ENCODE peak calls at places on chromosomes 5 and 9, in six cellular contexts. One of them, this sample, is unnamed.
A peak's percentile ranks its signal among the peaks of the same experiment; 100 is the strongest.

GRCh38 chr5:177537389-177538361 is 16.7 kb downstream of the FAM193B start:
- DNase-seq in Panc1: no peak
- DNase-seq in bronchial epithelial cell: peak; percentile 60
- DNase-seq in dorsolateral prefrontal cortex: no peak
- DNase-seq in left ventricle myocardium inferior: peak; percentile 56
- DNase-seq in stomach: no peak
- DNase-seq in this sample: peak; percentile 89

GRCh38 chr5:151562019-151562707 is 29.0 kb downstream of the FAT2 start:
- DNase-seq in Panc1: no peak
- DNase-seq in dorsolateral prefrontal cortex: peak; percentile 63
- DNase-seq in stomach: no peak
- DNase-seq in bronchial epithelial cell: no peak
- DNase-seq in left ventricle myocardium inferior: no peak
- DNase-seq in this sample: no peak

GRCh38 chr5:60821488-60822284 is 22.4 kb downstream of the ELOVL7 start:
- DNase-seq in bronchial epithelial cell: peak; percentile 38
- DNase-seq in dorsolateral prefrontal cortex: no peak
- DNase-seq in Panc1: no peak
- DNase-seq in left ventricle myocardium inferior: no peak
- DNase-seq in stomach: no peak
- DNase-seq in this sample: no peak

GRCh38 chr5:18276939-18277338 is 642.7 kb downstream of the TAF11L14 start:
- DNase-seq in bronchial epithelial cell: no peak
- DNase-seq in left ventricle myocardium inferior: no peak
- DNase-seq in stomach: no peak
- DNase-seq in dorsolateral prefrontal cortex: no peak
- DNase-seq in Panc1: no peak
- DNase-seq in this sample: no peak

GRCh38 chr5:37839441-37840035 is 303 bp downstream of the GDNF start:
- DNase-seq in stomach: no peak
- DNase-seq in Panc1: no peak
- DNase-seq in bronchial epithelial cell: no peak
- DNase-seq in left ventricle myocardium inferior: peak; percentile 49
- DNase-seq in dorsolateral prefrontal cortex: peak; percentile 52
- DNase-seq in this sample: peak; percentile 78

GRCh38 chr9:129069128-129069824 is 11.6 kb upstream of the DOLPP1 start:
- DNase-seq in left ventricle myocardium inferior: peak; percentile 83
- DNase-seq in bronchial epithelial cell: no peak
- DNase-seq in dorsolateral prefrontal cortex: no peak
- DNase-seq in stomach: peak; percentile 92
- DNase-seq in Panc1: no peak
- DNase-seq in this sample: peak; percentile 78

GRCh38 chr5:71767661-71768060 is 48.6 kb downstream of the CARTPT start:
- DNase-seq in Panc1: no peak
- DNase-seq in dorsolateral prefrontal cortex: no peak
- DNase-seq in left ventricle myocardium inferior: no peak
- DNase-seq in bronchial epithelial cell: no peak
- DNase-seq in stomach: no peak
- DNase-seq in this sample: no peak

GRCh38 chr5:90133941-90134340 is 275.6 kb downstream of the CETN3 start:
- DNase-seq in Panc1: no peak
- DNase-seq in left ventricle myocardium inferior: no peak
- DNase-seq in bronchial epithelial cell: no peak
- DNase-seq in stomach: no peak
- DNase-seq in dorsolateral prefrontal cortex: no peak
- DNase-seq in this sample: no peak

GRCh38 chr9:115411516-115411915 is 293.6 kb upstream of the TNC start:
- DNase-seq in Panc1: no peak
- DNase-seq in left ventricle myocardium inferior: no peak
- DNase-seq in stomach: no peak
- DNase-seq in bronchial epithelial cell: no peak
- DNase-seq in dorsolateral prefrontal cortex: no peak
- DNase-seq in this sample: no peak

GRCh38 chr9:92294297-92294676 is 790 bp upstream of the IARS1 start:
- DNase-seq in Panc1: no peak
- DNase-seq in bronchial epithelial cell: no peak
- DNase-seq in stomach: no peak
- DNase-seq in dorsolateral prefrontal cortex: peak; percentile 4
- DNase-seq in left ventricle myocardium inferior: no peak
- DNase-seq in this sample: peak; percentile 26

GRCh38 chr9:70945301-70945700 is 176.1 kb downstream of the TRPM3 start:
- DNase-seq in dorsolateral prefrontal cortex: no peak
- DNase-seq in stomach: no peak
- DNase-seq in bronchial epithelial cell: peak; percentile 32
- DNase-seq in Panc1: no peak
- DNase-seq in left ventricle myocardium inferior: no peak
- DNase-seq in this sample: peak; percentile 12

GRCh38 chr5:124056326-124057160 is 544.6 kb downstream of the CSNK1G3 start:
- DNase-seq in left ventricle myocardium inferior: no peak
- DNase-seq in Panc1: no peak
- DNase-seq in stomach: no peak
- DNase-seq in bronchial epithelial cell: no peak
- DNase-seq in dorsolateral prefrontal cortex: no peak
- DNase-seq in this sample: no peak

GRCh38 chr5:107794731-107795130 is 124.0 kb upstream of the EFNA5 start:
- DNase-seq in left ventricle myocardium inferior: no peak
- DNase-seq in stomach: no peak
- DNase-seq in Panc1: no peak
- DNase-seq in dorsolateral prefrontal cortex: no peak
- DNase-seq in bronchial epithelial cell: no peak
- DNase-seq in this sample: no peak

GRCh38 chr5:135696317-135696716 is 117.5 kb upstream of the CXCL14 start:
- DNase-seq in Panc1: no peak
- DNase-seq in stomach: no peak
- DNase-seq in dorsolateral prefrontal cortex: no peak
- DNase-seq in bronchial epithelial cell: no peak
- DNase-seq in left ventricle myocardium inferior: no peak
- DNase-seq in this sample: no peak

DNA sequence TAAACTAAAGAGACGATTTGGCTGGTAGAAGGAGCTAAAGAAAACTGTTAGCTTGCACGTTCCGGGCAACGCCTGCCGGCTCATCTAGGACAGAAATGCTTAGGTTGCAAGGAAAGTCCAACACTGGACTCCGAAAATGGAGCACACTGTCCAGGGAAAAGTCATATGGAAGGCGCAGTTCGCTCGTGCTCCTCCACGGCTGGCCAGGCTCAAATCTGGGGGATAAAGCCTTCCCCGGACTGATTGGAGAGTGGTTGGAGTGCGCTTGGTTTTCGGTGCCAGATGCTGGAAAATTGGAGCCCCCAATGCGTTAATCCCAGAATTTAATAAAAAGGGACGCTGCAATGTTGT is 947 bp downstream of the CDH6 start:
- DNase-seq in Panc1: no peak
- DNase-seq in bronchial epithelial cell: peak; percentile 15
- DNase-seq in stomach: no peak
- DNase-seq in dorsolateral prefrontal cortex: no peak
- DNase-seq in left ventricle myocardium inferior: no peak
- DNase-seq in this sample: no peak
- H3K4me3 ChIP-seq in Panc1: peak overlapping the region; percentile 60
- H3K4me3 ChIP-seq in bronchial epithelial cell: peak overlapping the region; percentile 50
- H3K4me3 ChIP-seq in stomach: peak overlapping the region; percentile 54
- H3K4me3 ChIP-seq in dorsolateral prefrontal cortex: peak overlapping the region; percentile 73
- H3K4me3 ChIP-seq in left ventricle myocardium inferior: peak overlapping the region; percentile 69
- H3K4me3 ChIP-seq in this sample: no peak overlapping the region

GRCh38 chr5:119811443-119811842 is 182.1 kb downstream of the FAM170A start:
- DNase-seq in dorsolateral prefrontal cortex: no peak
- DNase-seq in bronchial epithelial cell: no peak
- DNase-seq in stomach: no peak
- DNase-seq in Panc1: no peak
- DNase-seq in left ventricle myocardium inferior: no peak
- DNase-seq in this sample: no peak

GRCh38 chr5:119810217-119810616 is 180.9 kb downstream of the FAM170A start:
- DNase-seq in Panc1: no peak
- DNase-seq in left ventricle myocardium inferior: no peak
- DNase-seq in stomach: no peak
- DNase-seq in dorsolateral prefrontal cortex: no peak
- DNase-seq in bronchial epithelial cell: no peak
- DNase-seq in this sample: peak; percentile 30

GRCh38 chr5:119820608-119821007 is 191.2 kb downstream of the FAM170A start:
- DNase-seq in left ventricle myocardium inferior: no peak
- DNase-seq in bronchial epithelial cell: no peak
- DNase-seq in stomach: no peak
- DNase-seq in dorsolateral prefrontal cortex: no peak
- DNase-seq in Panc1: no peak
- DNase-seq in this sample: no peak

GRCh38 chr5:119816055-119816454 is 186.7 kb downstream of the FAM170A start:
- DNase-seq in Panc1: no peak
- DNase-seq in stomach: no peak
- DNase-seq in left ventricle myocardium inferior: no peak
- DNase-seq in dorsolateral prefrontal cortex: no peak
- DNase-seq in bronchial epithelial cell: no peak
- DNase-seq in this sample: no peak

GRCh38 chr5:119814655-119815054 is 185.3 kb downstream of the FAM170A start:
- DNase-seq in dorsolateral prefrontal cortex: no peak
- DNase-seq in Panc1: no peak
- DNase-seq in bronchial epithelial cell: no peak
- DNase-seq in left ventricle myocardium inferior: no peak
- DNase-seq in stomach: no peak
- DNase-seq in this sample: no peak
- TF ChIP-seq CTCF in dorsolateral prefrontal cortex: no peak
- TF ChIP-seq CTCF in Panc1: no peak
- TF ChIP-seq CTCF in bronchial epithelial cell: no peak
- TF ChIP-seq CTCF in left ventricle myocardium inferior: no peak
- TF ChIP-seq CTCF in stomach: no peak
- TF ChIP-seq CTCF in this sample: no peak

GRCh38 chr5:145750194-145750593 is 84.9 kb downstream of the PRELID2 start:
- DNase-seq in dorsolateral prefrontal cortex: no peak
- DNase-seq in stomach: no peak
- DNase-seq in Panc1: no peak
- DNase-seq in left ventricle myocardium inferior: no peak
- DNase-seq in bronchial epithelial cell: no peak
- DNase-seq in this sample: no peak

GRCh38 chr5:145752947-145753346 is 82.2 kb downstream of the PRELID2 start:
- DNase-seq in Panc1: no peak
- DNase-seq in dorsolateral prefrontal cortex: no peak
- DNase-seq in stomach: no peak
- DNase-seq in bronchial epithelial cell: no peak
- DNase-seq in left ventricle myocardium inferior: no peak
- DNase-seq in this sample: peak; percentile 12

GRCh38 chr5:145752534-145752933 is 82.6 kb downstream of the PRELID2 start:
- DNase-seq in left ventricle myocardium inferior: no peak
- DNase-seq in Panc1: no peak
- DNase-seq in bronchial epithelial cell: no peak
- DNase-seq in dorsolateral prefrontal cortex: no peak
- DNase-seq in stomach: no peak
- DNase-seq in this sample: no peak
- H3K4me3 ChIP-seq in left ventricle myocardium inferior: no peak overlapping the region
- H3K4me3 ChIP-seq in Panc1: no peak overlapping the region
- H3K4me3 ChIP-seq in bronchial epithelial cell: no peak overlapping the region
- H3K4me3 ChIP-seq in dorsolateral prefrontal cortex: no peak overlapping the region
- H3K4me3 ChIP-seq in stomach: no peak overlapping the region
- H3K4me3 ChIP-seq in this sample: no peak overlapping the region

DNA sequence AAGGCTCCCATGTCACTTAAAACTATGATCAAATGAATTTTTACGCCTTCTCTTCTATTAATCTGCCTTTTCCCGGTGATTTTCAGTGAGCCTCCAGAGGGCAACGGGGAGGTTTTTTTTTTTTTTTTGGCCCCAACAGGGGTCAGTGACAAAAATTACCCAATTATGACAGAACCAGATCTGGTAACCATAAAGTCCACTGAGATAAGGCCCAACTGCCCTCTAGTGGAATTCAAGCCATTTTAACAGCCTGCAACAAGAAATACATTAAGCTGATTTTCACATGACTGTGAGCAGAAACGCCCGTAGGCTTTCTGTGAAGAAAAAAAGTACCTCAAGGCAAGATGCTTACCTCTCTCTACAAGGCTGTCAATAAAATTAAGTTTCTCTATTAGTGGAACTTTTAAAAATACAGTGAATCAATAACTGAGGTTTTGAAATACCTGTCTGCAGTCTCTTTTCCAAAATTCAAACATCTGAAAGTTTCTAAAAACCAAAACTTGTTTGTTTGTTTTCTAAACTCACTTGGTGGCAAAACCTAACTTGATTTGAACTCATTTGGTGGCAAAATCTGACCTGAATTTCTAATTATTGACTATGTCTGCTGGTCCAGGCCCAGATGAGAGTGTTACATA is 49.7 kb upstream of the FST start:
- DNase-seq in dorsolateral prefrontal cortex: no peak
- DNase-seq in stomach: no peak
- DNase-seq in left ventricle myocardium inferior: no peak
- DNase-seq in bronchial epithelial cell: peak; percentile 73
- DNase-seq in Panc1: peak; percentile 25
- DNase-seq in this sample: peak; percentile 76
- TF ChIP-seq CTCF in dorsolateral prefrontal cortex: peak; percentile 27
- TF ChIP-seq CTCF in stomach: no peak
- TF ChIP-seq CTCF in left ventricle myocardium inferior: peak; percentile 55
- TF ChIP-seq CTCF in bronchial epithelial cell: peak; percentile 53
- TF ChIP-seq CTCF in Panc1: peak; percentile 72
- TF ChIP-seq CTCF in this sample: peak; percentile 69